ENCODE peak calls at places on chromosomes 13 and 19, in eight cellular contexts. R is H54, I is A549, C is body of pancreas, T is breast epithelium, O is prostate gland, H is sigmoid colon, B is vagina. K is an unnamed sample.

GRCh38 chr13:97225533-97225932 is 3.4 kb downstream of the MBNL2 start:
- DNase-seq in O (no peak), T (no peak), R (no peak), B (no peak), I (no peak), C (no peak), H (no peak), K (peak; percentile 31)

GRCh38 chr13:27172495-27172842 is 858 bp upstream of the USP12 start:
- DNase-seq in B (no peak), H (no peak), R (no peak), T (no peak), I (no peak), C (no peak), O (no peak), K (peak; percentile 86)

GRCh38 chr19:3350014-3350663 is 16.2 kb upstream of the NFIC start:
- DNase-seq in B (no peak), T (no peak), O (peak; percentile 78), I (no peak), R (no peak), C (peak; percentile 95), H (peak; percentile 80), K (no peak)

GRCh38 chr13:68081051-68081450 is 850.9 kb upstream of the PCDH9 start:
- DNase-seq in R (no peak), B (no peak), O (no peak), C (no peak), H (no peak), T (no peak), I (no peak), K (no peak)

GRCh38 chr13:51950722-51951121 is 60.5 kb downstream of the ATP7B start:
- DNase-seq in H (no peak), B (no peak), T (no peak), R (no peak), C (no peak), I (no peak), O (no peak), K (no peak)

GRCh38 chr19:19955208-19955607 is 54.5 kb downstream of the ZNF93 start:
- DNase-seq in I (no peak), B (no peak), C (no peak), H (no peak), R (no peak), T (no peak), O (no peak), K (no peak)

GRCh38 chr13:101289764-101290163 is 126.5 kb downstream of the NALCN start:
- DNase-seq in I (no peak), H (no peak), B (no peak), O (no peak), T (no peak), C (peak; percentile 46), R (peak; percentile 42), K (no peak)

GRCh38 chr13:74064805-74065204 is 69.4 kb downstream of the KLF12 start:
- DNase-seq in R (no peak), H (no peak), T (no peak), C (no peak), I (no peak), O (no peak), B (no peak), K (no peak)

GRCh38 chr13:24161010-24161775 is 673 bp downstream of the SPATA13 start:
- DNase-seq in R (no peak), T (no peak), I (no peak), C (peak; percentile 83), H (peak; percentile 73), B (no peak), O (peak; percentile 38), K (peak; percentile 65)

GRCh38 chr13:108086678-108087077 is 128.7 kb downstream of the LIG4 start:
- DNase-seq in T (no peak), H (no peak), I (no peak), O (no peak), B (no peak), R (no peak), C (peak; percentile 13), K (no peak)

GRCh38 chr13:109095126-109095525 is 465.7 kb downstream of the MYO16 start:
- DNase-seq in H (no peak), T (no peak), C (no peak), O (no peak), R (no peak), B (no peak), I (no peak), K (no peak)

GRCh38 chr13:74444161-74444571 is 310.0 kb upstream of the KLF12 start:
- DNase-seq in B (no peak), R (no peak), I (no peak), C (no peak), O (no peak), H (no peak), T (no peak), K (no peak)

GRCh38 chr19:50658438-50659317 is 9.4 kb downstream of the C19orf81 start:
- DNase-seq in O (peak; percentile 67), H (no peak), C (peak; percentile 74), I (peak; percentile 98), B (no peak), T (peak; percentile 56), R (peak; percentile 99), K (peak; percentile 88)

GRCh38 chr13:70310720-70311119 is 202.5 kb upstream of the KLHL1 start:
- DNase-seq in R (peak; percentile 4), T (no peak), I (no peak), B (no peak), C (no peak), H (no peak), O (peak; percentile 40), K (no peak)

DNA sequence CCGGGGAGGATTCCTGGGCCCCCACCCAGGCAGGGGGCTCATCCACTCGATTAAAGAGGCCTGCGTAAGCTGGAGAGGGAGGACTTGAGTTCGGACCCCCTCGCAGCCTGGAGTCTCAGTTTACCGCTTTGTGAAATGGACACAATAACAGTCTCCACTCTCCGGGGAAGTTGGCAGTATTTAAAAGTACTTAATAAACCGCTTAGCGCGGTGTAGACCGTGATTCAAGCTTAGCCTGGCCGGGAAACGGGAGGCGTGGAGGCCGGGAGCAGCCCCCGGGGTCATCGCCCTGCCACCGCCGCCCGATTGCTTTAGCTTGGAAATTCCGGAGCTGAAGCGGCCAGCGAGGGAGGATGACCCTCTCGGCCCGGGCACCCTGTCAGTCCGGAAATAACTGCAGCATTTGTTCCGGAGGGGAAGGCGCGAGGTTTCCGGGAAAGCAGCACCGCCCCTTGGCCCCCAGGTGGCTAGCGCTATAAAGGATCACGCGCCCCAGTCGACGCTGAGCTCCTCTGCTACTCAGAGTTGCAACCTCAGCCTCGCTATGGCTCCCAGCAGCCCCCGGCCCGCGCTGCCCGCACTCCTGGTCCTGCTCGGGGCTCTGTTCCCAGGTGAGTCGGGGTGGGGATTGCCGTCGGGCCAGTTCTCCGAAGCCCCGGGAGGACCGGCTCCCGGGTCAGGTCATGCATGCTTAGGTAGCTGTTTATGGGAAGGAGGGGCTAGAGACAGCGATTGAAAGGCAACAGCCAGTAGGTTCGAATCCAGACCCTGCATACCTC is at the start of gene ICAM1:
- DNase-seq in C (peak; percentile 64), H (peak; percentile 93), T (peak; percentile 66), R (no peak), O (peak; percentile 54), I (no peak), B (no peak), K (peak; percentile 57)
- TF ChIP-seq POLR2A in C (peak; percentile 73), H (peak; percentile 24), T (peak; percentile 54), R (peak; percentile 15), O (peak; percentile 60), I (no peak), B (no peak), K (peak; percentile 38)

GRCh38 chr19:41324921-41325639 is 15.1 kb downstream of the CCDC97 start:
- DNase-seq in T (peak; percentile 53), H (peak; percentile 89), I (peak; percentile 83), B (no peak), O (peak; percentile 37), R (peak; percentile 93), C (peak; percentile 62), K (peak; percentile 42)
- TF ChIP-seq POLR2A in T (no peak), H (no peak), I (peak; percentile 25), B (no peak), O (no peak), R (no peak), C (peak; percentile 16), K (no peak)

DNA sequence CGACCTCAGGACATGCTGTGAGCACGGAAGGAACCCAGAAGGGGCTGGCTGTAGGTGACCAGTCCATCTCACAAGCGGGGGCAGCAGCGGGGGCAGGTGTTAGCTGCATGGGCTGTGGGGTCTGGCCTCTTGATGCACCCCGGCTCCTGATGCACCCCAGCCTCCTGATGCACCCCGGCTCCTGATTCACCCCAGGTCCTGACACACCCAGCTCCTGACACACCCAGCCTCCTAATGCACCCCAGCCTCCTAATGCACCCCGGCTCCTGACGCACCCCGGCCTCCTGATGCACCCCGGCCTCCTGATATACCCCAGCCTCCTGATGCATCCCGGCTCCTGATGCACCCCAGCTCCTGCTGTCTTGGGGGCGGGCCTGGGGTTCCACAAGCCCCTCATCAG is 7.4 kb downstream of the LSM7 start:
- DNase-seq in O (no peak), H (no peak), C (no peak), T (no peak), B (no peak), I (no peak), R (no peak), K (no peak)
- TF ChIP-seq POLR2A in O (no peak), H (no peak), C (no peak), T (no peak), B (no peak), I (no peak), R (no peak), K (no peak)

GRCh38 chr13:95679722-95680121 is 2.8 kb downstream of the DNAJC3 start:
- DNase-seq in R (no peak), C (no peak), B (no peak), O (no peak), I (no peak), T (no peak), H (no peak), K (no peak)

GRCh38 chr13:95678967-95679366 is 2.0 kb downstream of the DNAJC3 start:
- DNase-seq in T (no peak), H (no peak), O (no peak), C (no peak), R (no peak), I (no peak), B (no peak), K (no peak)

GRCh38 chr13:95677564-95678386 is 836 bp downstream of the DNAJC3 start:
- DNase-seq in B (no peak), T (peak; percentile 44), H (peak; percentile 85), R (peak; percentile 19), O (peak; percentile 8), C (no peak), I (peak; percentile 6), K (peak; percentile 45)

GRCh38 chr13:95676100-95676774 is 702 bp upstream of the DNAJC3 start:
- DNase-seq in B (no peak), O (peak; percentile 24), H (no peak), I (peak; percentile 6), C (peak; percentile 36), T (peak; percentile 25), R (no peak), K (peak; percentile 84)

DNA sequence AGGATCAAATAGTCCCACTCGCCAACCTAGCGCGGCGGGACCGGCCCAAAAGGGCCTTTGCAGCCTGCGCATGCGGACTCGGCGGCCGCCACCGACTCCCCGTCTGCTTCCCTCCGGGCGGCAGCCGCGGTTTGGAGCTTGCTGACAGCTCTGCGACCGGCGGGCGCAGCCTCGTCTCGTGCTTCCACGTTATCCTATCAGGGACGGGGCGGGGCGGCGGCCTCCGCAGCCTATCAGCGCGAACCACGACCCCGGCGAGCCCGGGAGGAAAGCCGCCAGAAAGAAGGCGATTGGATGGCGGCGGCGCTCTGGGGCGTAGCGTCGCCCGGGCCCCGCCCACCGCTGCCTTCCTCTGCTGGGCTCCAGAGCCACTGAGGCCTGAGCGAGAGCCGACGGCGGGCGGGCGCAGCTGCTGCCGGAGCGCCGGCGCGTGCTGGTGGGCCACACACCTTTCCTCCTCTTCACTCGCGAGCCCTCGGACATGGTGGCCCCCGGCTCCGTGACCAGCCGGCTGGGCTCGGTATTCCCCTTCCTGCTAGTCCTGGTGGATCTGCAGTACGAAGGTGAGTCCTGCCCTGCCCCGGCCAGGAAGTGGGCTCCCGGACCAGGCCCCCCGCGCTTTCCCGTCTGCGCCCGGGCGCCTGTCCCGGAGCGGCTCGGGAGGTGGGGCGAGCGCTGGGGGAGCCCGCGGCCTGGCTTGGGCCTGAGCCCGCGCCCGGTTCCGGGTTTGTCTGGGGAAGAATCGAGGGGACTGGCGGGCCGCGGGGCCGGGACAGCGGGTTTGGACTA is at the start of gene DNAJC3:
- DNase-seq in H (peak; percentile 100), T (peak; percentile 98), I (peak; percentile 86), O (peak; percentile 99), C (peak; percentile 99), R (peak; percentile 96), B (peak; percentile 98), K (peak; percentile 99)
- TF ChIP-seq POLR2A in H (peak; percentile 90), T (peak; percentile 89), I (peak; percentile 72), O (peak; percentile 98), C (peak; percentile 99), R (peak; percentile 91), B (peak; percentile 27), K (peak; percentile 97)